ENCODE peak calls at places on chromosome 15, in six cellular contexts. T, L, K, H, O and A are unnamed samples.

GRCh38 chr15:31296304-31297220 is 30.1 kb upstream of the KLF13 start:
- DNase-seq in O (peak; percentile 92), T (no peak), K (no peak), L (no peak), H (no peak), A (no peak)

GRCh38 chr15:67296188-67296587 is 41.6 kb downstream of the IQCH start:
- DNase-seq in O (no peak), H (no peak), T (no peak), L (no peak), K (no peak), A (peak; percentile 38)

GRCh38 chr15:70029297-70029701 is 68.4 kb downstream of the TLE3 start:
- DNase-seq in O (no peak), H (no peak), T (no peak), K (no peak), L (no peak), A (no peak)

GRCh38 chr15:33022629-33023028 is 171.9 kb downstream of the FMN1 start:
- DNase-seq in K (no peak), H (no peak), O (peak; percentile 36), L (peak; percentile 60), T (peak; percentile 79), A (no peak)

GRCh38 chr15:81473946-81474345 is 99.9 kb upstream of the TMC3 start:
- DNase-seq in O (no peak), K (no peak), H (no peak), L (no peak), T (no peak), A (no peak)

GRCh38 chr15:33111051-33111451 is 83.5 kb downstream of the FMN1 start:
- DNase-seq in T (no peak), K (no peak), H (no peak), O (no peak), L (no peak), A (no peak)

GRCh38 chr15:68230157-68231100 is 901 bp upstream of the CLN6 start:
- DNase-seq in O (peak; percentile 17), L (no peak), T (no peak), K (no peak), H (no peak), A (no peak)

GRCh38 chr15:88917764-88918163 is 4.6 kb upstream of the MFGE8 start:
- DNase-seq in H (no peak), O (no peak), K (no peak), L (no peak), T (no peak), A (no peak)

GRCh38 chr15:79329186-79329611 is 18.3 kb downstream of the TMED3 start:
- DNase-seq in K (no peak), O (no peak), H (no peak), T (peak; percentile 74), L (peak; percentile 27), A (no peak)

GRCh38 chr15:101185770-101186169 is 66.1 kb downstream of the CHSY1 start:
- DNase-seq in H (no peak), T (no peak), O (peak; percentile 4), K (no peak), L (no peak), A (no peak)

GRCh38 chr15:60326824-60327654 is 70.7 kb downstream of the ANXA2 start:
- DNase-seq in K (peak; percentile 73), T (peak; percentile 63), H (peak; percentile 74), L (peak; percentile 36), O (peak; percentile 67), A (no peak)

GRCh38 chr15:69385831-69386230 is 28.3 kb upstream of the KIF23 start:
- DNase-seq in K (no peak), T (no peak), H (no peak), L (no peak), O (no peak), A (no peak)